ENCODE peak calls at places on chromosomes 6 and 20, in seven cellular contexts. T, A, F, E, K, Y and Z are unnamed samples.

GRCh38 chr6:148272084-148272483 is 70.6 kb upstream of the SASH1 start:
- DNase-seq in T (no peak), A (no peak), F (no peak), E (peak), K (no peak), Y (no peak), Z (peak)

GRCh38 chr6:149147191-149147590 is 170.3 kb upstream of the TAB2 start:
- DNase-seq in T (no peak), A (no peak), F (no peak), E (no peak), K (no peak), Y (no peak), Z (no peak)

GRCh38 chr6:134908906-134909516 is 40.9 kb downstream of the ALDH8A1 start:
- DNase-seq in T (no peak), A (peak), F (peak), E (peak), K (no peak), Y (no peak), Z (no peak)

GRCh38 chr6:118746100-118746874 is 94.9 kb upstream of the CEP85L start:
- DNase-seq in T (no peak), A (no peak), F (no peak), E (no peak), K (no peak), Y (no peak), Z (no peak)

GRCh38 chr20:1933465-1933870 is 38.3 kb downstream of the SIRPA start:
- DNase-seq in T (no peak), A (no peak), F (no peak), E (no peak), K (peak), Y (no peak), Z (no peak)

GRCh38 chr6:71513036-71513435 is 224.4 kb downstream of the OGFRL1 start:
- DNase-seq in T (no peak), A (no peak), F (no peak), E (no peak), K (no peak), Y (no peak), Z (peak)

GRCh38 chr20:20303320-20303719 is 64.6 kb upstream of the INSM1 start:
- DNase-seq in T (no peak), A (no peak), F (no peak), E (no peak), K (no peak), Y (no peak), Z (no peak)

GRCh38 chr20:32902456-32903420 is 44.0 kb downstream of the EFCAB8 start:
- DNase-seq in T (no peak), A (peak), F (peak), E (peak), K (peak), Y (no peak), Z (no peak)

GRCh38 chr6:146041282-146041681 is 12.4 kb downstream of the GRM1 start:
- DNase-seq in T (no peak), A (peak), F (peak), E (peak), K (no peak), Y (peak), Z (no peak)

GRCh38 chr6:90364846-90365401 is 68.3 kb upstream of the BACH2 start:
- DNase-seq in T (no peak), A (no peak), F (no peak), E (no peak), K (no peak), Y (no peak), Z (no peak)

GRCh38 chr20:62141397-62142251 is 1.6 kb downstream of the PSMA7 start:
- DNase-seq in T (no peak), A (no peak), F (peak), E (peak), K (peak), Y (no peak), Z (no peak)

GRCh38 chr20:10475225-10475624 is 40.1 kb downstream of the SLX4IP start:
- DNase-seq in T (no peak), A (no peak), F (no peak), E (no peak), K (no peak), Y (no peak), Z (no peak)

GRCh38 chr20:21106171-21106694 is at the start of gene LINC00237:
- DNase-seq in T (no peak), A (no peak), F (no peak), E (no peak), K (peak), Y (no peak), Z (no peak)

GRCh38 chr20:45036044-45036755 is 64.7 kb downstream of the KCNS1 start:
- DNase-seq in T (no peak), A (peak), F (peak), E (peak), K (no peak), Y (no peak), Z (no peak)
- H3K27ac ChIP-seq in T (no peak), A (no peak), F (no peak), E (no peak), K (peak), Y (peak), Z (peak)

GRCh38 chr20:46557231-46557956 is 6.9 kb upstream of the OCSTAMP start:
- DNase-seq in T (no peak), A (no peak), F (no peak), E (peak), K (no peak), Y (no peak), Z (no peak)

GRCh38 chr20:46562009-46562372 is 11.5 kb upstream of the OCSTAMP start:
- DNase-seq in T (no peak), A (no peak), F (no peak), E (no peak), K (no peak), Y (no peak), Z (no peak)

GRCh38 chr20:46558511-46558959 is 8.1 kb upstream of the OCSTAMP start:
- DNase-seq in T (no peak), A (no peak), F (peak), E (peak), K (no peak), Y (no peak), Z (no peak)

GRCh38 chr20:46559001-46559400 is 8.5 kb upstream of the OCSTAMP start:
- DNase-seq in T (no peak), A (no peak), F (no peak), E (no peak), K (no peak), Y (no peak), Z (no peak)

GRCh38 chr20:46559685-46560440 is 9.4 kb upstream of the OCSTAMP start:
- DNase-seq in T (no peak), A (no peak), F (peak), E (no peak), K (no peak), Y (no peak), Z (no peak)
- H3K9ac ChIP-seq in T (no peak), A (no peak), F (no peak), E (no peak), K (no peak), Y (no peak), Z (no peak)

GRCh38 chr20:19138758-19139157 is 73.7 kb upstream of the SLC24A3 start:
- DNase-seq in T (no peak), A (no peak), F (no peak), E (no peak), K (no peak), Y (no peak), Z (no peak)

DNA sequence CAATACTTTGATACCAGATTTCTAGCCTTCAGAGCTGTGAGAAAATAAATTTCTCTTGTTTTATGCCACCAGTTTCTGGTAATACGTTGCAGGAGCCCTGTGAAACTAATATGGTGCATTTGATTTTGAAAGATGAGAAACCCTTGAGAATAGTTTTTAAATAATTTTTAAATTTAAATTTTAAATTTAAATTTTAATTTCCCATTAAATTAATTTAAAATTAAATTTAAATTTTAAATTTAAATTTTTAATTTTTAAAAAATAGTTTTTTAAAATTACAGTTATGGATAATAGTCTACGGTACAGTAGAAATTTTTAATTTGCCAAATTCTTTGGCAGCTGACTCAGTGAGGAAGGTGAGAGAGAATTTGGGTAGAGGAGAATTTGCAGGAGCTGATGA is 68.6 kb upstream of the SLC24A3 start:
- DNase-seq in T (no peak), A (no peak), F (no peak), E (no peak), K (no peak), Y (no peak), Z (no peak)
- TF ChIP-seq POLR2AphosphoS5 in T (no peak), A (no peak), F (no peak), E (no peak), K (no peak), Y (no peak), Z (no peak)

GRCh38 chr6:34771727-34772126 is 14.4 kb downstream of the SNRPC start:
- DNase-seq in T (no peak), A (no peak), F (no peak), E (no peak), K (no peak), Y (peak), Z (no peak)
- H3K27ac ChIP-seq in T (no peak), A (no peak), F (no peak), E (no peak), K (peak), Y (no peak), Z (no peak)

DNA sequence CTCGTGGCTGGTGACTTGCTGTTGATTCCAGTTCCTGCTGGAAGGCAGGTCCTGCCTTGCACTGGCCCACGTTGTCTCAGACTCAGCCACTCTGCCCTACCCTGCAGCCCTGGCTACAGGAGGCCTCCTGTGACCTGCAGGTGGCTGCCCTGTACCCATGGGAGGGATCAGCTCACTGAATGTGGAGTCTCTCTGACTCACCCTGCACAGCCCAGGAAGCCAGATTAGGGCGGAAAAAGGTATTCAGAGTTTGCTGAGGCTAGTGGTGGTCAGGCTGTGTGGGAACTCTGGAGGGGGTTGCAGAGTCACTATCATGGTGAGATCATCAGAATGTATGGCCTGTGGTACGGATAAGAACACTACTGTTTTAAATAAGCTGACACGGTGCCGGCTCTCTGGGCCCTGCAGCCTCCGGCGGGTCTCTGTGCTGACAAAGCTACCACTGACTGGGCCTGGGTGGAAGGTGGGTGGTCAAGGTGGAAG is 24.7 kb upstream of the PYGB start:
- DNase-seq in T (no peak), A (peak), F (peak), E (peak), K (no peak), Y (peak), Z (no peak)
- H3K9ac ChIP-seq in T (no peak), A (peak), F (no peak), E (no peak), K (peak), Y (no peak), Z (no peak)

DNA sequence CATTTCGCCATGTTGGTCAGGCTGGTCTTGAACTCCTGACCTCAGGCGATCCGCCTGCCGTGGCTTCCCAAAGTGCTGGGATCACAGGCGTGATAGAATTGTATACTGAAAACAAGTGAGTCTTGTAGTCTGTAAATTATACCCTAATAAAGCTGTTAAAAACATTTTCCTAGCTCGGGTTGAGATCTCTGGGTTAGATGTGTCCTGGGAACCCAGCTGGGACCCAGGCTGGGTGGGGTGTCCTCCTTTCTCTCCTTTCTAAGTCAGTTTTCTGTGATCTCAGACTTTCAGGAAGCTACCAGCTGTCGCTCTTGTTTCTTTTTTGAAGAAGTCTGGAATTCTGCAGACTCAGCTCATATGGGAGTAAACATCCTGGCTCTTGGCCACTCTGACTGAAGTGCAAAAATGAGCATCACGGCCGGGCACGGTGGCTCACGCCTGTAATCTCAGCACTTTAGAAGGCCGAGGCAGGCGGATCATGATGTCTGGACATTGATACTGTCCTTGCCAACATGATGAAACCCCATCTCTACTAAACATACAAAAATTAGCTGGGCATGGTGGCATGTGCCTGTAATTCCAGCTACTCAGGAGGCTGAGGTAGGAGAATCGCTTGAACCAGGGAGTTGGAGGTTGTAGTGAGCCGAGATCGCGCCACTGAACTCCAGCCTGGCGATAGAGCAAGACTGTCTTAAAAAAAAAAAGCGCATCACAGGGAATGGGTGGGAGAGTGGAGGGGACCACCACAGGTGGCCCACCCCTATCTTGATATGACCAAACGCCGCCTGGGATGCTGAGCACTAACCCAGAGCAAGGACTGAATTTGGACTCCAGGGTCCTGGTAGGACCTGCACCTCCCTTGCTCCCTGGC is 9.9 kb upstream of the PCIF1 start:
- DNase-seq in T (no peak), A (no peak), F (peak), E (peak), K (no peak), Y (no peak), Z (no peak)
- TF ChIP-seq POLR2AphosphoS5 in T (no peak), A (no peak), F (no peak), E (no peak), K (no peak), Y (no peak), Z (no peak)

GRCh38 chr6:166308769-166309589 is 787 bp upstream of the PRR18 start:
- DNase-seq in T (no peak), A (no peak), F (peak), E (no peak), K (peak), Y (no peak), Z (no peak)

GRCh38 chr6:166307981-166308768 is at the start of gene PRR18:
- DNase-seq in T (peak), A (no peak), F (no peak), E (no peak), K (peak), Y (no peak), Z (no peak)

GRCh38 chr6:166306378-166307081 is 1.7 kb downstream of the PRR18 start:
- DNase-seq in T (no peak), A (no peak), F (peak), E (no peak), K (no peak), Y (no peak), Z (no peak)

GRCh38 chr6:166305562-166306117 is 2.6 kb downstream of the PRR18 start:
- DNase-seq in T (no peak), A (no peak), F (no peak), E (no peak), K (no peak), Y (no peak), Z (no peak)

DNA sequence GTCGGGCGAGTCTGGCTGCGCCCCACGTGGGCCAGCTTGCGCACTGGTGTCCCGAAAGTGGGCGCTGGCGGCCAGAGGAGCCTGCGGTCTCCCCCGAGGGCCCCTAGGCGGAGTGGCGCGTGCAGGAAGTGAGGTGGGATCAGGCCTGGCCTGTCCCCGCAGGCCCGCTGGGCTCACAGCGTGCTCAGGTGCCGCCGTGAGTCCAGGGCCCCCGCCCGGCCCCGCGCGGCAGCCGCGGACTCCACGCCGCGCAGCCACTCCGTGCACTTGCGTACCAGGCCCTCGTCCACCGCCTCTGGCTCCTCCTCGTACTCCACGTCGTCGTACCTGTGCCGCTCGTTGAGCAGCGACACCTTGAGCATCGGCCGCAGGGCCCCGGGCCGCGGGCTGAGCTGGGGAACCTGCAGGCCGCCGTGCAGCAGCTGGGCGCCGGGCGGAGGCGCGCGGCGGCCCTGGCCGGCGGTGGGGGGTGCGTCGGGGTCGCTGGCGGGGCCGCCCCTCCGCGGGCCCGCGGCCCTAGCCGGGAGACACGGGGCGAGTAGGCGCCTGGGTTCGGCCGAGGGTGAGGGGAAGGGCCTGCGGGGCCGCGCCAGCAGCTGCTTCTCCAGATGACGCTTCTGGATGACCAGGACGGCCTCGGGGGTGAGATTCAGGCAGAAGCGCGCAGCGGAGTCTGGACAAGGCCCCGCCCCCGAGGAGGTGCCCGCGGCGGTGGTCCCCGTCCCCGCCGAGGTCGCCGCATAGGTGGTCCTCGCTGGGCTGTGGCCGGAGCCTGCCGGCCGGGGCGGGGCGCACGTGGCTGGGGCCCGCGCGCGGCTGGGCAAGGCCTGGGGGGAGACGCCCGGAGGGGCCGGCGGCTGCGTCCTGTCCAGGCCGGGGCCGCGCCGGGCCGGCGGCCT is 861 bp downstream of the PRR18 start:
- DNase-seq in T (no peak), A (no peak), F (no peak), E (no peak), K (peak), Y (no peak), Z (no peak)
- H3K27ac ChIP-seq in T (peak), A (no peak), F (no peak), E (no peak), K (no peak), Y (no peak), Z (no peak)

DNA sequence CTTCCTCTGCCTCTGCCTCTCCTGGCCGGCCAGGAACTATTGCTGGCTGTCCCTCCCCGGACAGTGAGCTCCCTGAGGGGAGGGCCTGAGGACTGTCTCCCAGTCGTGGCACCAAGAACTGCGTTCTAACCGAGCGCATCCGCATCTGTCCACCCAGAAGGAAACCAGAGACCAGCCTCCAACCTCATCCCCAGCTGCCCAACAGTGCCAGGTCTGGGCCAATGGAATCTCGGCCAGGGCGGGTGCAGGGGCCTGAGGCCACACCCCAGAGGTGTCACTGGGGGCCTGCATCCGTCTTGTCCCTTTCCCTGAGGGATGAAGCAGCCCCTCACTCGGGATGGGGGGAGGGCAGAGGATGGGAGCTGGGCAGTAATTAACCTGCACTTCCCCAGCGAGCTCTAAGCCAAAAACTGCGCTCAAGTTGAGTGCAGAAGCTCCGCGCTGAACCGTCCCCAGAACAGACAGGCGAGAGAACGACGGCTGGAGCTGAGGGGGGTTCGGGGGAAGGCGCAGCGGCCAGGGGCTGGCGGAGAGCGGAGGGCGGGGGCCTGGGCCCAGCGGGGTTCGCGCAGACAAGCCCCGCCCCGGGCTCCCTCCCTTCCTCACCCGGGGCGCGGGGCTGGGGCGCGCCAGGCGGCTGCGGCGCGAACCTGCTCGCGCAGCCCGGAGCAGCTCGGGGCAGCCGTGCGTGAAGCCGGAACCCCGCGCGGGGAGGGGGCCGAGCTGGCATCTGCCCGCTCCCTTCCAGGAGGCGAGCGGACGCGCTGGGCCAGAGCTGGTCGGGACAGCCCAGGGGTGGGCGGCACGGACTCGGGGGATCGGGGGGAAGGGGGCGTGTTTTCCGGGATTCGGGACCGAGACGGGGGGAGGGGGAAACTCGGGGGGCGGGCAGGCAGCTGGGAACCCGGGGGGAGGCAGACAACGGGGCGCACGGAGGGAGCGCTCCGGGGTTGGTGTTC is 1.4 kb downstream of the TFEB start:
- DNase-seq in T (peak), A (peak), F (peak), E (peak), K (peak), Y (no peak), Z (no peak)
- H3K9ac ChIP-seq in T (peak), A (peak), F (peak), E (no peak), K (peak), Y (no peak), Z (no peak)

DNA sequence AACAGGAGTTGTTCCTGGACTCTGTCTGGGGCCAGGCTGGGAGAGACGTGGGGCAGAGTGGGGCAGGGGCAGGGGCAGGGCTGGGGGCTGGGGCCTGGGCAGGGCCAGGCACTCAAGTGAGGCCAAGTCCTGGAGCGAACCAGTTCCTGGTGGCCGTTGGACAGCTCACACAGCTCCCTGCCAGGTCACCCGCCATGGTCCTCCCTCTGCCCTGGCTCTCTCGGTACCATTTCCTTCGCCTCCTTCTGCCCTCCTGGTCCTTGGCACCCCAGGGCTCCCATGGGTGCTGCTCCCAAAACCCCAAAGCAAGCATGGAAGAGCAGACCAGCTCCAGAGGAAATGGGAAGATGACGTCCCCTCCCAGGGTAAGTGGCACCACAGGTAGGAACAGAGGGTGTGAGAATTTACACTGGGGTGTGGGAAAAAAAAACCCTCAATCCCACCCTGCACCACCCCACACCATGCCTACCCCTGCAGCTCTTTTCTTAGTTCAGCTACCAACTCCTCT is at the start of gene MCCD1:
- DNase-seq in T (no peak), A (no peak), F (no peak), E (no peak), K (no peak), Y (no peak), Z (no peak)
- TF ChIP-seq POLR2AphosphoS5 in T (peak), A (peak), F (no peak), E (peak), K (peak), Y (peak), Z (peak)

GRCh38 chr6:33638581-33638980 is 17.5 kb downstream of the ITPR3 start:
- DNase-seq in T (no peak), A (no peak), F (no peak), E (no peak), K (no peak), Y (no peak), Z (no peak)
- H3K27ac ChIP-seq in T (peak), A (no peak), F (no peak), E (no peak), K (no peak), Y (no peak), Z (no peak)